ENCODE peak calls at places on chromosomes 1 and 21, in nine cellular contexts. V, A, D, P, C, L, Z, Y and I are unnamed samples.

GRCh38 chr1:3858231-3858981 is 1.1 kb downstream of the DFFB start:
- DNase-seq in V (peak; percentile 50), A (peak; percentile 28), D (peak; percentile 48), P (no peak), C (peak; percentile 37), L (peak; percentile 13), Z (peak; percentile 36), Y (no peak), I (no peak)

GRCh38 chr1:53430779-53431178 is 28.4 kb upstream of the DMRTB1 start:
- DNase-seq in V (peak; percentile 97), A (no peak), D (peak; percentile 46), P (no peak), C (no peak), L (no peak), Z (no peak), Y (no peak), I (no peak)

GRCh38 chr1:29647581-29647980 is 411.3 kb downstream of the PTPRU start:
- DNase-seq in V (no peak), A (no peak), D (no peak), P (no peak), C (no peak), L (no peak), Z (peak; percentile 17), Y (no peak), I (no peak)

GRCh38 chr21:42654179-42654912 is 925 bp downstream of the PDE9A start:
- DNase-seq in V (peak; percentile 76), A (no peak), D (peak; percentile 88), P (no peak), C (no peak), L (no peak), Z (no peak), Y (peak; percentile 35), I (no peak)

GRCh38 chr1:101219919-101220695 is 16.7 kb upstream of the S1PR1 start:
- DNase-seq in V (no peak), A (no peak), D (no peak), P (no peak), C (no peak), L (no peak), Z (no peak), Y (no peak), I (peak; percentile 16)

GRCh38 chr21:39153842-39154241 is 29.4 kb downstream of the PSMG1 start:
- DNase-seq in V (no peak), A (no peak), D (no peak), P (no peak), C (no peak), L (no peak), Z (no peak), Y (no peak), I (no peak)

GRCh38 chr1:206895320-206895719 is 1.9 kb upstream of the IL24 start:
- DNase-seq in V (no peak), A (no peak), D (no peak), P (no peak), C (no peak), L (no peak), Z (no peak), Y (no peak), I (no peak)

GRCh38 chr1:112581530-112582192 is 37.3 kb downstream of the ST7L start:
- DNase-seq in V (no peak), A (no peak), D (no peak), P (no peak), C (no peak), L (no peak), Z (peak; percentile 40), Y (no peak), I (no peak)

GRCh38 chr1:89436856-89437255 is 73.0 kb downstream of the GBP6 start:
- DNase-seq in V (no peak), A (no peak), D (no peak), P (no peak), C (no peak), L (no peak), Z (no peak), Y (no peak), I (no peak)

GRCh38 chr1:47578026-47578861 is 140.4 kb downstream of the FOXD2 start:
- DNase-seq in V (peak; percentile 17), A (no peak), D (no peak), P (no peak), C (no peak), L (no peak), Z (peak; percentile 15), Y (no peak), I (no peak)

GRCh38 chr1:27724961-27725373 is 794 bp upstream of the FAM76A start:
- DNase-seq in V (peak; percentile 83), A (peak; percentile 54), D (peak; percentile 41), P (no peak), C (peak; percentile 40), L (no peak), Z (peak; percentile 2), Y (peak; percentile 29), I (no peak)

GRCh38 chr1:181044449-181044966 is 10.7 kb downstream of the MR1 start:
- DNase-seq in V (no peak), A (peak; percentile 30), D (no peak), P (no peak), C (no peak), L (no peak), Z (no peak), Y (peak; percentile 64), I (no peak)

GRCh38 chr1:202439308-202439707 is 90.8 kb downstream of the PPP1R12B start:
- DNase-seq in V (no peak), A (no peak), D (no peak), P (no peak), C (peak; percentile 28), L (no peak), Z (no peak), Y (no peak), I (no peak)

DNA sequence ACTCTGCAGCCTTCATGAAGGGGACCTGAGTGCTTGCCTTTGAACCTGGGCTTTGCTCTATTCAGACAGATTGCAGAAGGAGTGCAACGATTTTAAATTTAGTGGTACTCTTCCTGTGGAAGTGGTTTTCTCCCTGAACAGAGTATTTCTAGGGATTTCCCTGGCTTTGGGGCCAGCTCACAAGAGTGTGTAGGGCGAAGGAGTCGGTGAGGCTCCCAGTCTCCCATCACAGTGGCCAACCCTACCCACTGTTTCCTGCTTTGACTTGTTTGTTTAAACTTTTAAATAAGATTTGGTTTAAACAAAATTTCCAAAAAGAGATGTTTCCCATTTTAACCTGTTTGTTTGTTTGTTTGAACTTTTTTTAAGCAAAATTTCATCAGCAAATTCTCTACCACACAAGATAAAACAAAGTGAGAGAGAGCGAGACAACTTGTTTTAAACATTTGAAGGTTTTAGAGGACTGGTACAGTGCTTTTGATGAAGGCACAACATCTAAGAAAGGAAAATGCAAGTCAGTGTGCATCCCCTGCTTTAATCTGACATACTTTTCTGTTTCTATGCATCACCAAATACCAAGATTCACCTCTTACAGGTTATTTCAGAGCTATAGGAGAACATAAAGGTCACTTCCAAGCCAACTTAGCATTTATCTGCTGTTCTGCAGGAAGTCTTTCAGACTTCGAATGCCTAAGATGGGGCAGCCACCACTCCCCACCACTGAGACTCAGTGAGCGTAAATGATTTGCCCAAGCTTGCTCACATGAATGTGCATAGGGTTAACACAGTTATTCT is 6.6 kb downstream of the SELP start:
- DNase-seq in V (no peak), A (no peak), D (no peak), P (peak; percentile 45), C (no peak), L (no peak), Z (no peak), Y (no peak), I (no peak)
- H3K27me3 ChIP-seq in V (no peaks in the 10 kb centered on the region), A (no peaks in the 10 kb centered on the region), D (no peaks in the 10 kb centered on the region), P (peaks cover 8% of the 10 kb centered on the region), C (no peaks in the 10 kb centered on the region), L (no peaks in the 10 kb centered on the region), Z (no peaks in the 10 kb centered on the region), Y (no peaks in the 10 kb centered on the region), I (no peaks in the 10 kb centered on the region)

DNA sequence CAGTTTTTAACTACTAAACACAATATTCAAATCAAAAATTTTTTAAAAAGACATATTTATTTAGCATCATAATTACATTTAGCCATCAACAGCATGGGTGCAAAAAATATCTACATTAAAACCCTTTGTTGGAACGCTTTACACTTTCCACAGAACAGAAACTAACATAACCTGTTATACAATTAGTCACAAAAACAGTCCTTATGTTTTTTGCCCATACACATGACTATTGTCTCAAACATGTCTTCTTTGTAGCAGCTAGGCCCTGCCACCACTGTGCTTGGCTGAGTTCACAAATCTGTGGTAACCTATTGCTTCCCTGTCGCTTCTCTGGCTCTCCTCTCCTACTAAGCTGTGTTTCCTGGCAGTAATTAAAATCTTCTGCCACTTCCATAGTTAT is 1350.0 kb upstream of the ADGRL2 start:
- DNase-seq in V (no peak), A (no peak), D (no peak), P (no peak), C (no peak), L (no peak), Z (no peak), Y (no peak), I (no peak)
- H3K36me3 ChIP-seq in V (no peaks in the 10 kb centered on the region), A (no peaks in the 10 kb centered on the region), D (no peaks in the 10 kb centered on the region), P (no peaks in the 10 kb centered on the region), C (no peaks in the 10 kb centered on the region), L (no peaks in the 10 kb centered on the region), Z (no peaks in the 10 kb centered on the region), Y (no peaks in the 10 kb centered on the region), I (no peaks in the 10 kb centered on the region)

GRCh38 chr1:228005511-228006033 is 1.2 kb upstream of the WNT3A start:
- DNase-seq in V (peak; percentile 31), A (peak; percentile 11), D (no peak), P (peak; percentile 75), C (no peak), L (no peak), Z (no peak), Y (peak; percentile 13), I (no peak)
- H3K27me3 ChIP-seq in V (peaks cover 98% of the 10 kb centered on the region), A (peaks cover 71% of the 10 kb centered on the region), D (peaks cover 99% of the 10 kb centered on the region), P (peaks cover 96% of the 10 kb centered on the region), C (no peaks in the 10 kb centered on the region), L (peaks cover 63% of the 10 kb centered on the region), Z (peaks cover 37% of the 10 kb centered on the region), Y (peaks cover 17% of the 10 kb centered on the region), I (peaks cover 71% of the 10 kb centered on the region)

DNA sequence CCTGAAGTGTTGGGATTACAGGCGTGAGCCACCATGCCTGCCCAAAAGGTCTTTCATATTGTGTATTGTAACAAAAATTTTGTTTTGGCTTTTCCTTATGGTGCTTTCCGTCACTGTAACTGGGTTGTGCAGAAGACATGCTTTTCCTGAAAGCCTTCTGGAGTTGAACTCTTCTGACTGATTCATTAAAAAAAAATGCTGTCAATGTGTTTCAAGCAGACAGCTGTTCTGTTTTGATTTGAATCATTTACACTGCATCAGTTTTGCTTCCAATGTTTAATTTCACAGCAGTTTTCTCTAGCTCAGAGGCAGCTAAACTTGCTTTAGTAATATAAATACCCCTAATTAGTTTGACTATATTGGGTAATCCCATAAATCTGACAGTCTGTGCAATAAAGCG is 7.8 kb downstream of the UTP11 start:
- DNase-seq in V (no peak), A (no peak), D (no peak), P (no peak), C (no peak), L (no peak), Z (no peak), Y (no peak), I (no peak)
- H3K36me3 ChIP-seq in V (peaks cover 75% of the 10 kb centered on the region), A (peaks cover 95% of the 10 kb centered on the region), D (peaks cover 10% of the 10 kb centered on the region), P (peaks cover 89% of the 10 kb centered on the region), C (no peaks in the 10 kb centered on the region), L (peaks cover 80% of the 10 kb centered on the region), Z (peaks cover 20% of the 10 kb centered on the region), Y (peaks cover 19% of the 10 kb centered on the region), I (peaks cover 8% of the 10 kb centered on the region)

DNA sequence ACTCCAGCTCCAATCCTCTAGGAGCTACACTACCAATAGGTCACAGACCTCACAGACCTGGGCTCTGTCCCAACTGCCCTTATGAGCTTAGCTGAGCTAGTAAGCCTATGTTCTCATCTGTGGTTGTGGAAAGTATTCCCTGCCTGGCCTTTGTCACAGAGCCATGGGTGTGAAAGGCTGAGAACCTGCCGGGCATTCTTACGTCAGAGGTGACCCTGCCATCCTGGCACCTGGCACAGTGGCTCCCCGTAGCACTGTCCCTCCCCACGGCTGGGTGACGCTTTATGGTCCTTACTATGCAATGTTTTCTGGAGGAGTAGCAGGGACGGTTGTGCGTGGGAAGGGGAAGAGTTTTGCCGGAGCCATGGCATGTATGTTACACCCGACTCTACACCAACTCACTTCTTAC is 3.5 kb downstream of the TNFRSF1B start:
- DNase-seq in V (no peak), A (peak; percentile 72), D (no peak), P (no peak), C (no peak), L (no peak), Z (no peak), Y (no peak), I (no peak)
- H3K27me3 ChIP-seq in V (peaks cover 38% of the 10 kb centered on the region), A (no peaks in the 10 kb centered on the region), D (peaks cover 41% of the 10 kb centered on the region), P (peaks cover 47% of the 10 kb centered on the region), C (no peaks in the 10 kb centered on the region), L (no peaks in the 10 kb centered on the region), Z (no peaks in the 10 kb centered on the region), Y (no peaks in the 10 kb centered on the region), I (peaks cover 6% of the 10 kb centered on the region)